ENCODE peak calls at places on chromosomes 16 and 17, in five cellular contexts. One of them, this sample, is unnamed.

GRCh38 chr17:7551396-7551795 is 2.5 kb downstream of the TNFSF12 start:
- DNase-seq in NCI-H187: no peak
- DNase-seq in A549: no peak
- DNase-seq in WERI-Rb-1: no peak
- DNase-seq in naive thymus-derived CD4-positive, alpha-beta T cell: no peak
- DNase-seq in this sample: no peak

GRCh38 chr16:15542734-15543347 is 100.1 kb downstream of the MARF1 start:
- DNase-seq in NCI-H187: no peak
- DNase-seq in A549: no peak
- DNase-seq in WERI-Rb-1: no peak
- DNase-seq in naive thymus-derived CD4-positive, alpha-beta T cell: no peak
- DNase-seq in this sample: no peak

GRCh38 chr17:520447-521167 is 168.0 kb upstream of the RPH3AL start:
- DNase-seq in NCI-H187: no peak
- DNase-seq in A549: no peak
- DNase-seq in WERI-Rb-1: peak; percentile 75
- DNase-seq in naive thymus-derived CD4-positive, alpha-beta T cell: no peak
- DNase-seq in this sample: no peak

GRCh38 chr16:27728691-27729090 is 178.7 kb downstream of the KATNIP start:
- DNase-seq in NCI-H187: no peak
- DNase-seq in A549: no peak
- DNase-seq in WERI-Rb-1: no peak
- DNase-seq in naive thymus-derived CD4-positive, alpha-beta T cell: no peak
- DNase-seq in this sample: no peak

GRCh38 chr17:75065562-75066151 is 18.6 kb downstream of the KCTD2 start:
- DNase-seq in NCI-H187: no peak
- DNase-seq in A549: no peak
- DNase-seq in WERI-Rb-1: no peak
- DNase-seq in naive thymus-derived CD4-positive, alpha-beta T cell: no peak
- DNase-seq in this sample: no peak

GRCh38 chr17:22517716-22518115 is 825.4 kb downstream of the KCNJ18 start:
- DNase-seq in NCI-H187: no peak
- DNase-seq in A549: peak; percentile 19
- DNase-seq in WERI-Rb-1: no peak
- DNase-seq in naive thymus-derived CD4-positive, alpha-beta T cell: no peak
- DNase-seq in this sample: peak; percentile 59

GRCh38 chr17:19513897-19514488 is 19.7 kb upstream of the SLC47A1 start:
- DNase-seq in NCI-H187: peak; percentile 4
- DNase-seq in A549: peak; percentile 82
- DNase-seq in WERI-Rb-1: peak; percentile 69
- DNase-seq in naive thymus-derived CD4-positive, alpha-beta T cell: peak; percentile 48
- DNase-seq in this sample: peak; percentile 66

GRCh38 chr17:77884019-77884418 is 74.5 kb upstream of the TNRC6C start:
- DNase-seq in NCI-H187: no peak
- DNase-seq in A549: no peak
- DNase-seq in WERI-Rb-1: peak; percentile 74
- DNase-seq in naive thymus-derived CD4-positive, alpha-beta T cell: peak; percentile 74
- DNase-seq in this sample: no peak

GRCh38 chr17:1931759-1932579 is 93.2 kb downstream of the RTN4RL1 start:
- DNase-seq in NCI-H187: no peak
- DNase-seq in A549: no peak
- DNase-seq in WERI-Rb-1: no peak
- DNase-seq in naive thymus-derived CD4-positive, alpha-beta T cell: no peak
- DNase-seq in this sample: no peak

GRCh38 chr16:74844041-74844826 is 69.6 kb upstream of the FA2H start:
- DNase-seq in NCI-H187: no peak
- DNase-seq in A549: no peak
- DNase-seq in WERI-Rb-1: no peak
- DNase-seq in naive thymus-derived CD4-positive, alpha-beta T cell: no peak
- DNase-seq in this sample: no peak

GRCh38 chr17:67435122-67435521 is 58.0 kb downstream of the PITPNC1 start:
- DNase-seq in NCI-H187: no peak
- DNase-seq in A549: no peak
- DNase-seq in WERI-Rb-1: no peak
- DNase-seq in naive thymus-derived CD4-positive, alpha-beta T cell: peak; percentile 58
- DNase-seq in this sample: no peak

GRCh38 chr17:75343007-75343406 is 53.8 kb upstream of the SLC25A19 start:
- DNase-seq in NCI-H187: no peak
- DNase-seq in A549: no peak
- DNase-seq in WERI-Rb-1: no peak
- DNase-seq in naive thymus-derived CD4-positive, alpha-beta T cell: no peak
- DNase-seq in this sample: no peak

GRCh38 chr17:46167826-46168569 is 25.2 kb downstream of the KANSL1 start:
- DNase-seq in NCI-H187: no peak
- DNase-seq in A549: peak; percentile 61
- DNase-seq in WERI-Rb-1: no peak
- DNase-seq in naive thymus-derived CD4-positive, alpha-beta T cell: no peak
- DNase-seq in this sample: no peak

GRCh38 chr16:51636913-51637743 is 486.1 kb upstream of the SALL1 start:
- DNase-seq in NCI-H187: no peak
- DNase-seq in A549: no peak
- DNase-seq in WERI-Rb-1: peak; percentile 48
- DNase-seq in naive thymus-derived CD4-positive, alpha-beta T cell: no peak
- DNase-seq in this sample: peak; percentile 21

GRCh38 chr17:17994271-17994670 is 21.6 kb downstream of the DRC3 start:
- DNase-seq in NCI-H187: no peak
- DNase-seq in A549: peak; percentile 74
- DNase-seq in WERI-Rb-1: peak; percentile 54
- DNase-seq in naive thymus-derived CD4-positive, alpha-beta T cell: no peak
- DNase-seq in this sample: no peak

GRCh38 chr17:5031365-5032082 is 3.7 kb downstream of the SLC52A1 start:
- DNase-seq in NCI-H187: no peak
- DNase-seq in A549: peak; percentile 86
- DNase-seq in WERI-Rb-1: peak; percentile 93
- DNase-seq in naive thymus-derived CD4-positive, alpha-beta T cell: peak; percentile 77
- DNase-seq in this sample: peak; percentile 55

GRCh38 chr16:31215287-31216115 is 1.4 kb downstream of the PYDC1 start:
- DNase-seq in NCI-H187: no peak
- DNase-seq in A549: peak; percentile 65
- DNase-seq in WERI-Rb-1: no peak
- DNase-seq in naive thymus-derived CD4-positive, alpha-beta T cell: no peak
- DNase-seq in this sample: no peak

GRCh38 chr17:50719144-50719923 is at the start of gene LUC7L3:
- DNase-seq in NCI-H187: peak; percentile 92
- DNase-seq in A549: peak; percentile 98
- DNase-seq in WERI-Rb-1: peak; percentile 97
- DNase-seq in naive thymus-derived CD4-positive, alpha-beta T cell: peak; percentile 88
- DNase-seq in this sample: peak; percentile 91

GRCh38 chr16:2495041-2495440 is 18.7 kb upstream of the ATP6V0C start:
- DNase-seq in NCI-H187: no peak
- DNase-seq in A549: no peak
- DNase-seq in WERI-Rb-1: no peak
- DNase-seq in naive thymus-derived CD4-positive, alpha-beta T cell: no peak
- DNase-seq in this sample: no peak

GRCh38 chr17:49952209-49952911 is 16.6 kb upstream of the DLX4 start:
- DNase-seq in NCI-H187: peak; percentile 61
- DNase-seq in A549: peak; percentile 85
- DNase-seq in WERI-Rb-1: peak; percentile 96
- DNase-seq in naive thymus-derived CD4-positive, alpha-beta T cell: peak; percentile 71
- DNase-seq in this sample: peak; percentile 79

GRCh38 chr17:19830061-19830460 is 37.7 kb downstream of the ULK2 start:
- DNase-seq in NCI-H187: no peak
- DNase-seq in A549: no peak
- DNase-seq in WERI-Rb-1: no peak
- DNase-seq in naive thymus-derived CD4-positive, alpha-beta T cell: no peak
- DNase-seq in this sample: no peak

GRCh38 chr16:1781758-1782407 is 488 bp downstream of the SPSB3 start:
- DNase-seq in NCI-H187: no peak
- DNase-seq in A549: no peak
- DNase-seq in WERI-Rb-1: no peak
- DNase-seq in naive thymus-derived CD4-positive, alpha-beta T cell: peak; percentile 37
- DNase-seq in this sample: no peak

This sample was measured in H4.